ENCODE peak calls at places on chromosomes 7 and 10, in ten cellular contexts. One of them, this sample, is unnamed.

GRCh38 chr7:106071999-106072714 is 40.0 kb downstream of the SYPL1 start:
- DNase-seq in cardiac fibroblast: peak; percentile 35
- DNase-seq in WTC11: no peak
- DNase-seq in fibroblast of lung: peak; percentile 11
- DNase-seq in epithelial cell of esophagus: peak; percentile 69
- DNase-seq in foreskin fibroblast: no peak
- DNase-seq in Caco-2: peak; percentile 69
- DNase-seq in AG10803: no peak
- DNase-seq in epithelial cell of proximal tubule: no peak
- DNase-seq in neural progenitor cell: no peak
- DNase-seq in this sample: peak; percentile 53

GRCh38 chr10:124568858-124569622 is 107.4 kb downstream of the LHPP start:
- DNase-seq in neural progenitor cell: peak; percentile 26
- DNase-seq in cardiac fibroblast: no peak
- DNase-seq in epithelial cell of proximal tubule: no peak
- DNase-seq in foreskin fibroblast: no peak
- DNase-seq in Caco-2: no peak
- DNase-seq in WTC11: no peak
- DNase-seq in epithelial cell of esophagus: no peak
- DNase-seq in fibroblast of lung: no peak
- DNase-seq in AG10803: no peak
- DNase-seq in this sample: no peak

GRCh38 chr7:116702046-116702445 is 30.1 kb downstream of the MET start:
- DNase-seq in AG10803: peak; percentile 40
- DNase-seq in neural progenitor cell: no peak
- DNase-seq in Caco-2: no peak
- DNase-seq in WTC11: no peak
- DNase-seq in epithelial cell of esophagus: peak; percentile 81
- DNase-seq in cardiac fibroblast: no peak
- DNase-seq in foreskin fibroblast: no peak
- DNase-seq in fibroblast of lung: peak; percentile 86
- DNase-seq in epithelial cell of proximal tubule: no peak
- DNase-seq in this sample: peak; percentile 64

GRCh38 chr7:167087-167855 is 25.1 kb upstream of the FAM20C start:
- DNase-seq in epithelial cell of proximal tubule: no peak
- DNase-seq in cardiac fibroblast: no peak
- DNase-seq in fibroblast of lung: no peak
- DNase-seq in Caco-2: no peak
- DNase-seq in WTC11: no peak
- DNase-seq in AG10803: no peak
- DNase-seq in neural progenitor cell: no peak
- DNase-seq in epithelial cell of esophagus: no peak
- DNase-seq in foreskin fibroblast: no peak
- DNase-seq in this sample: no peak

GRCh38 chr10:63644398-63645142 is 123.4 kb downstream of the REEP3 start:
- DNase-seq in cardiac fibroblast: peak; percentile 33
- DNase-seq in fibroblast of lung: peak; percentile 21
- DNase-seq in AG10803: no peak
- DNase-seq in WTC11: no peak
- DNase-seq in epithelial cell of esophagus: no peak
- DNase-seq in neural progenitor cell: no peak
- DNase-seq in epithelial cell of proximal tubule: no peak
- DNase-seq in foreskin fibroblast: peak; percentile 38
- DNase-seq in Caco-2: no peak
- DNase-seq in this sample: no peak

GRCh38 chr7:1558181-1558811 is 2.3 kb upstream of the TMEM184A start:
- DNase-seq in foreskin fibroblast: peak; percentile 61
- DNase-seq in fibroblast of lung: no peak
- DNase-seq in cardiac fibroblast: no peak
- DNase-seq in neural progenitor cell: no peak
- DNase-seq in WTC11: peak; percentile 48
- DNase-seq in epithelial cell of proximal tubule: no peak
- DNase-seq in AG10803: no peak
- DNase-seq in Caco-2: no peak
- DNase-seq in epithelial cell of esophagus: no peak
- DNase-seq in this sample: no peak

GRCh38 chr7:133044722-133045473 is 37.0 kb downstream of the CHCHD3 start:
- DNase-seq in foreskin fibroblast: no peak
- DNase-seq in epithelial cell of proximal tubule: no peak
- DNase-seq in Caco-2: no peak
- DNase-seq in cardiac fibroblast: no peak
- DNase-seq in WTC11: peak; percentile 62
- DNase-seq in AG10803: no peak
- DNase-seq in epithelial cell of esophagus: no peak
- DNase-seq in fibroblast of lung: no peak
- DNase-seq in neural progenitor cell: peak; percentile 77
- DNase-seq in this sample: no peak

GRCh38 chr7:131011976-131012375 is 278.0 kb upstream of the KLF14 start:
- DNase-seq in epithelial cell of proximal tubule: peak; percentile 83
- DNase-seq in neural progenitor cell: no peak
- DNase-seq in WTC11: no peak
- DNase-seq in foreskin fibroblast: peak; percentile 86
- DNase-seq in cardiac fibroblast: peak; percentile 95
- DNase-seq in AG10803: peak; percentile 95
- DNase-seq in Caco-2: no peak
- DNase-seq in fibroblast of lung: peak; percentile 84
- DNase-seq in epithelial cell of esophagus: peak; percentile 74
- DNase-seq in this sample: peak; percentile 86

GRCh38 chr10:22652988-22653431 is 61.4 kb downstream of the PIP4K2A start:
- DNase-seq in foreskin fibroblast: no peak
- DNase-seq in epithelial cell of esophagus: no peak
- DNase-seq in AG10803: no peak
- DNase-seq in WTC11: no peak
- DNase-seq in fibroblast of lung: no peak
- DNase-seq in Caco-2: no peak
- DNase-seq in epithelial cell of proximal tubule: no peak
- DNase-seq in neural progenitor cell: no peak
- DNase-seq in cardiac fibroblast: no peak
- DNase-seq in this sample: no peak

GRCh38 chr7:142712617-142712957 is 36.7 kb upstream of the PRSS1 start:
- DNase-seq in foreskin fibroblast: no peak
- DNase-seq in AG10803: no peak
- DNase-seq in epithelial cell of proximal tubule: no peak
- DNase-seq in WTC11: no peak
- DNase-seq in fibroblast of lung: no peak
- DNase-seq in Caco-2: no peak
- DNase-seq in neural progenitor cell: no peak
- DNase-seq in epithelial cell of esophagus: no peak
- DNase-seq in cardiac fibroblast: no peak
- DNase-seq in this sample: no peak
- TF ChIP-seq CTCF in foreskin fibroblast: no peak
- TF ChIP-seq CTCF in AG10803: no peak
- TF ChIP-seq CTCF in epithelial cell of proximal tubule: no peak
- TF ChIP-seq CTCF in WTC11: no peak
- TF ChIP-seq CTCF in fibroblast of lung: no peak
- TF ChIP-seq CTCF in Caco-2: no peak
- TF ChIP-seq CTCF in neural progenitor cell: no peak
- TF ChIP-seq CTCF in epithelial cell of esophagus: no peak
- TF ChIP-seq CTCF in cardiac fibroblast: no peak
- TF ChIP-seq CTCF in this sample: no peak

DNA sequence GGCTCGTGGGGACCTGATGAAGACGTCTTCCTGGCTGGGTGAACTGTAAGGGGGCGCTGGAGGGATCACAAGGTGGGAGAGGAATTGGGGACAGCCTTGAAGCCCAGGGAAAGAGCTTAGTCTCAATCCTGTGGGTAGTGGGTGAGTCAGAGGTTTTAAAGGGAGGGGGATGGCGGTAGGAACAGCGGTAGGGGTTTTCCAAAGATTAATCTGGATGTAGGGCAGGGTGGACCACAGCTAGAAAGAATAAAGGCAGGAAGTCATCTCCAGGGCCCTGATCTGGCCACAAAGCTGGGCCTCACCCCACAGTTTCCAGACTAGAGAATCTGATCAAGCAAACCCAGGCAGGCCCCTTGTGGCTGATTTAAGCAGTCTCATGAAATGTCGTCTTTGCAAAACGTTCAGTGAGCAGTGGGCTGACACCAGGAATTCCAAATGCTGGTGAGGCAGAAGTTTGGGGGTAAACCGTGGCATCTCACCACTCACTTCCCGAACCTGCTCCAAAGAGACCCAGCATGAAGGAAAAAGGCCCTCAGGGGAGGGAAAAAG is 65.3 kb downstream of the CALML3 start:
- DNase-seq in epithelial cell of esophagus: peak; percentile 38
- DNase-seq in Caco-2: no peak
- DNase-seq in neural progenitor cell: no peak
- DNase-seq in fibroblast of lung: peak; percentile 86
- DNase-seq in foreskin fibroblast: peak; percentile 54
- DNase-seq in epithelial cell of proximal tubule: no peak
- DNase-seq in AG10803: peak; percentile 50
- DNase-seq in WTC11: no peak
- DNase-seq in cardiac fibroblast: peak; percentile 28
- DNase-seq in this sample: peak; percentile 35
- TF ChIP-seq CTCF in epithelial cell of esophagus: peak; percentile 24
- TF ChIP-seq CTCF in Caco-2: no peak
- TF ChIP-seq CTCF in neural progenitor cell: peak; percentile 16
- TF ChIP-seq CTCF in fibroblast of lung: peak; percentile 30
- TF ChIP-seq CTCF in foreskin fibroblast: peak; percentile 32
- TF ChIP-seq CTCF in epithelial cell of proximal tubule: peak; percentile 16
- TF ChIP-seq CTCF in AG10803: peak; percentile 53
- TF ChIP-seq CTCF in WTC11: no peak
- TF ChIP-seq CTCF in cardiac fibroblast: peak; percentile 17
- TF ChIP-seq CTCF in this sample: no peak

GRCh38 chr10:70762441-70763177 is 22.6 kb downstream of the TBATA start:
- DNase-seq in Caco-2: no peak
- DNase-seq in fibroblast of lung: no peak
- DNase-seq in cardiac fibroblast: no peak
- DNase-seq in WTC11: no peak
- DNase-seq in neural progenitor cell: no peak
- DNase-seq in epithelial cell of esophagus: no peak
- DNase-seq in foreskin fibroblast: no peak
- DNase-seq in AG10803: no peak
- DNase-seq in epithelial cell of proximal tubule: no peak
- DNase-seq in this sample: no peak

GRCh38 chr10:70759769-70760168 is 25.4 kb downstream of the TBATA start:
- DNase-seq in epithelial cell of esophagus: peak; percentile 46
- DNase-seq in AG10803: no peak
- DNase-seq in WTC11: no peak
- DNase-seq in fibroblast of lung: no peak
- DNase-seq in foreskin fibroblast: no peak
- DNase-seq in cardiac fibroblast: no peak
- DNase-seq in neural progenitor cell: no peak
- DNase-seq in epithelial cell of proximal tubule: no peak
- DNase-seq in Caco-2: no peak
- DNase-seq in this sample: peak; percentile 79

GRCh38 chr10:70760271-70760787 is 24.8 kb downstream of the TBATA start:
- DNase-seq in foreskin fibroblast: no peak
- DNase-seq in Caco-2: no peak
- DNase-seq in epithelial cell of proximal tubule: no peak
- DNase-seq in cardiac fibroblast: no peak
- DNase-seq in AG10803: no peak
- DNase-seq in neural progenitor cell: no peak
- DNase-seq in epithelial cell of esophagus: no peak
- DNase-seq in WTC11: no peak
- DNase-seq in fibroblast of lung: no peak
- DNase-seq in this sample: no peak

GRCh38 chr10:70761727-70762350 is 23.3 kb downstream of the TBATA start:
- DNase-seq in cardiac fibroblast: no peak
- DNase-seq in foreskin fibroblast: no peak
- DNase-seq in epithelial cell of proximal tubule: no peak
- DNase-seq in Caco-2: no peak
- DNase-seq in neural progenitor cell: no peak
- DNase-seq in fibroblast of lung: no peak
- DNase-seq in WTC11: no peak
- DNase-seq in epithelial cell of esophagus: no peak
- DNase-seq in AG10803: no peak
- DNase-seq in this sample: no peak

GRCh38 chr10:70761031-70761601 is 24.1 kb downstream of the TBATA start:
- DNase-seq in cardiac fibroblast: peak; percentile 50
- DNase-seq in fibroblast of lung: no peak
- DNase-seq in epithelial cell of esophagus: no peak
- DNase-seq in AG10803: peak; percentile 25
- DNase-seq in neural progenitor cell: peak; percentile 45
- DNase-seq in foreskin fibroblast: peak; percentile 39
- DNase-seq in WTC11: peak; percentile 61
- DNase-seq in Caco-2: peak; percentile 39
- DNase-seq in epithelial cell of proximal tubule: no peak
- DNase-seq in this sample: peak; percentile 27
- TF ChIP-seq CTCF in cardiac fibroblast: peak; percentile 15
- TF ChIP-seq CTCF in fibroblast of lung: no peak
- TF ChIP-seq CTCF in epithelial cell of esophagus: peak; percentile 17
- TF ChIP-seq CTCF in AG10803: peak; percentile 34
- TF ChIP-seq CTCF in neural progenitor cell: peak; percentile 22
- TF ChIP-seq CTCF in foreskin fibroblast: peak; percentile 16
- TF ChIP-seq CTCF in WTC11: no peak
- TF ChIP-seq CTCF in Caco-2: no peak
- TF ChIP-seq CTCF in epithelial cell of proximal tubule: peak; percentile 46
- TF ChIP-seq CTCF in this sample: no peak

GRCh38 chr7:71871446-71871845 is 540.7 kb downstream of the CALN1 start:
- DNase-seq in fibroblast of lung: no peak
- DNase-seq in foreskin fibroblast: no peak
- DNase-seq in WTC11: no peak
- DNase-seq in neural progenitor cell: peak; percentile 7
- DNase-seq in epithelial cell of esophagus: no peak
- DNase-seq in epithelial cell of proximal tubule: no peak
- DNase-seq in cardiac fibroblast: no peak
- DNase-seq in Caco-2: no peak
- DNase-seq in AG10803: no peak
- DNase-seq in this sample: no peak
- TF ChIP-seq CTCF in fibroblast of lung: no peak
- TF ChIP-seq CTCF in foreskin fibroblast: no peak
- TF ChIP-seq CTCF in WTC11: peak; percentile 29
- TF ChIP-seq CTCF in neural progenitor cell: peak; percentile 56
- TF ChIP-seq CTCF in epithelial cell of esophagus: no peak
- TF ChIP-seq CTCF in epithelial cell of proximal tubule: peak; percentile 12
- TF ChIP-seq CTCF in cardiac fibroblast: no peak
- TF ChIP-seq CTCF in Caco-2: peak; percentile 18
- TF ChIP-seq CTCF in AG10803: peak; percentile 10
- TF ChIP-seq CTCF in this sample: peak; percentile 16